ENCODE peak calls at places on chromosomes 7 and 10, in ten cellular contexts. One of them, this sample, is unnamed.
A peak's percentile ranks its signal among the peaks of the same experiment; 100 is the strongest.

GRCh38 chr7:36726311-36726710 is 2.0 kb upstream of the AOAH start:
- DNase-seq in Caco-2: no peak
- DNase-seq in adipocyte: no peak
- DNase-seq in spleen: no peak
- DNase-seq in colonic mucosa: no peak
- DNase-seq in fibroblast of lung: no peak
- DNase-seq in ascending aorta: no peak
- DNase-seq in lower lobe of right lung: no peak
- DNase-seq in prostate gland: no peak
- DNase-seq in hepatocyte: no peak
- DNase-seq in this sample: no peak

GRCh38 chr7:229184-229964 is 37.0 kb downstream of the FAM20C start:
- DNase-seq in ascending aorta: peak; percentile 96
- DNase-seq in Caco-2: no peak
- DNase-seq in spleen: no peak
- DNase-seq in prostate gland: no peak
- DNase-seq in hepatocyte: peak; percentile 66
- DNase-seq in fibroblast of lung: peak; percentile 99
- DNase-seq in colonic mucosa: peak; percentile 41
- DNase-seq in lower lobe of right lung: no peak
- DNase-seq in adipocyte: peak; percentile 91
- DNase-seq in this sample: no peak

GRCh38 chr7:149067869-149068268 is 22.6 kb downstream of the ZNF786 start:
- DNase-seq in Caco-2: no peak
- DNase-seq in adipocyte: no peak
- DNase-seq in spleen: no peak
- DNase-seq in lower lobe of right lung: no peak
- DNase-seq in prostate gland: no peak
- DNase-seq in colonic mucosa: no peak
- DNase-seq in fibroblast of lung: no peak
- DNase-seq in hepatocyte: no peak
- DNase-seq in ascending aorta: no peak
- DNase-seq in this sample: no peak

GRCh38 chr7:7798510-7798909 is 80.1 kb upstream of the RPA3 start:
- DNase-seq in adipocyte: no peak
- DNase-seq in lower lobe of right lung: no peak
- DNase-seq in fibroblast of lung: no peak
- DNase-seq in Caco-2: no peak
- DNase-seq in colonic mucosa: no peak
- DNase-seq in spleen: no peak
- DNase-seq in prostate gland: no peak
- DNase-seq in hepatocyte: no peak
- DNase-seq in ascending aorta: no peak
- DNase-seq in this sample: no peak

GRCh38 chr7:155581954-155582353 is 35.6 kb upstream of the CNPY1 start:
- DNase-seq in prostate gland: no peak
- DNase-seq in Caco-2: no peak
- DNase-seq in hepatocyte: no peak
- DNase-seq in colonic mucosa: no peak
- DNase-seq in spleen: peak; percentile 31
- DNase-seq in ascending aorta: no peak
- DNase-seq in adipocyte: no peak
- DNase-seq in fibroblast of lung: no peak
- DNase-seq in lower lobe of right lung: no peak
- DNase-seq in this sample: no peak

GRCh38 chr7:71868797-71869196 is 543.3 kb downstream of the CALN1 start:
- DNase-seq in ascending aorta: no peak
- DNase-seq in prostate gland: no peak
- DNase-seq in hepatocyte: no peak
- DNase-seq in Caco-2: no peak
- DNase-seq in lower lobe of right lung: no peak
- DNase-seq in adipocyte: no peak
- DNase-seq in fibroblast of lung: peak; percentile 88
- DNase-seq in spleen: no peak
- DNase-seq in colonic mucosa: no peak
- DNase-seq in this sample: no peak

GRCh38 chr10:88676283-88677060 is 12.2 kb downstream of the LIPF start:
- DNase-seq in ascending aorta: no peak
- DNase-seq in fibroblast of lung: no peak
- DNase-seq in lower lobe of right lung: no peak
- DNase-seq in hepatocyte: peak; percentile 7
- DNase-seq in Caco-2: no peak
- DNase-seq in prostate gland: no peak
- DNase-seq in colonic mucosa: no peak
- DNase-seq in adipocyte: no peak
- DNase-seq in spleen: no peak
- DNase-seq in this sample: no peak

GRCh38 chr10:19416164-19416563 is 367.6 kb downstream of the MALRD1 start:
- DNase-seq in prostate gland: no peak
- DNase-seq in ascending aorta: no peak
- DNase-seq in spleen: no peak
- DNase-seq in adipocyte: no peak
- DNase-seq in colonic mucosa: no peak
- DNase-seq in Caco-2: no peak
- DNase-seq in fibroblast of lung: no peak
- DNase-seq in lower lobe of right lung: no peak
- DNase-seq in hepatocyte: no peak
- DNase-seq in this sample: no peak

GRCh38 chr7:102178410-102178809 is 108.3 kb upstream of the SH2B2 start:
- DNase-seq in hepatocyte: no peak
- DNase-seq in Caco-2: no peak
- DNase-seq in fibroblast of lung: no peak
- DNase-seq in ascending aorta: no peak
- DNase-seq in colonic mucosa: no peak
- DNase-seq in lower lobe of right lung: no peak
- DNase-seq in adipocyte: no peak
- DNase-seq in prostate gland: no peak
- DNase-seq in spleen: no peak
- DNase-seq in this sample: no peak

GRCh38 chr7:102182016-102182415 is 104.7 kb upstream of the SH2B2 start:
- DNase-seq in hepatocyte: no peak
- DNase-seq in spleen: no peak
- DNase-seq in ascending aorta: no peak
- DNase-seq in adipocyte: no peak
- DNase-seq in Caco-2: no peak
- DNase-seq in lower lobe of right lung: no peak
- DNase-seq in fibroblast of lung: no peak
- DNase-seq in colonic mucosa: no peak
- DNase-seq in prostate gland: no peak
- DNase-seq in this sample: no peak

GRCh38 chr7:102184303-102184702 is 102.4 kb upstream of the SH2B2 start:
- DNase-seq in fibroblast of lung: no peak
- DNase-seq in colonic mucosa: no peak
- DNase-seq in ascending aorta: no peak
- DNase-seq in adipocyte: no peak
- DNase-seq in prostate gland: no peak
- DNase-seq in hepatocyte: no peak
- DNase-seq in spleen: no peak
- DNase-seq in lower lobe of right lung: no peak
- DNase-seq in Caco-2: no peak
- DNase-seq in this sample: no peak

GRCh38 chr7:102181517-102181916 is 105.2 kb upstream of the SH2B2 start:
- DNase-seq in colonic mucosa: no peak
- DNase-seq in Caco-2: no peak
- DNase-seq in hepatocyte: no peak
- DNase-seq in ascending aorta: no peak
- DNase-seq in spleen: no peak
- DNase-seq in prostate gland: no peak
- DNase-seq in lower lobe of right lung: no peak
- DNase-seq in fibroblast of lung: no peak
- DNase-seq in adipocyte: no peak
- DNase-seq in this sample: no peak

GRCh38 chr7:102180727-102181126 is 105.9 kb upstream of the SH2B2 start:
- DNase-seq in adipocyte: no peak
- DNase-seq in prostate gland: no peak
- DNase-seq in ascending aorta: no peak
- DNase-seq in colonic mucosa: no peak
- DNase-seq in Caco-2: no peak
- DNase-seq in lower lobe of right lung: no peak
- DNase-seq in fibroblast of lung: no peak
- DNase-seq in spleen: no peak
- DNase-seq in hepatocyte: no peak
- DNase-seq in this sample: no peak
- H3K36me3 ChIP-seq in adipocyte: peaks cover 18% of the 10 kb centered on the region
- H3K36me3 ChIP-seq in prostate gland: no peaks in the 10 kb centered on the region
- H3K36me3 ChIP-seq in ascending aorta: peaks cover 26% of the 10 kb centered on the region
- H3K36me3 ChIP-seq in colonic mucosa: no peaks in the 10 kb centered on the region
- H3K36me3 ChIP-seq in Caco-2: peaks cover 2% of the 10 kb centered on the region
- H3K36me3 ChIP-seq in lower lobe of right lung: peaks cover 76% of the 10 kb centered on the region
- H3K36me3 ChIP-seq in fibroblast of lung: peaks cover 2% of the 10 kb centered on the region
- H3K36me3 ChIP-seq in spleen: no peaks in the 10 kb centered on the region
- H3K36me3 ChIP-seq in hepatocyte: no peaks in the 10 kb centered on the region
- H3K36me3 ChIP-seq in this sample: no peaks in the 10 kb centered on the region

GRCh38 chr7:106155027-106155426 is 42.9 kb upstream of the SYPL1 start:
- DNase-seq in spleen: no peak
- DNase-seq in adipocyte: no peak
- DNase-seq in colonic mucosa: no peak
- DNase-seq in hepatocyte: no peak
- DNase-seq in Caco-2: no peak
- DNase-seq in fibroblast of lung: no peak
- DNase-seq in prostate gland: no peak
- DNase-seq in ascending aorta: no peak
- DNase-seq in lower lobe of right lung: no peak
- DNase-seq in this sample: no peak

GRCh38 chr7:106152313-106152665 is 40.2 kb upstream of the SYPL1 start:
- DNase-seq in Caco-2: no peak
- DNase-seq in adipocyte: no peak
- DNase-seq in fibroblast of lung: no peak
- DNase-seq in spleen: no peak
- DNase-seq in ascending aorta: no peak
- DNase-seq in hepatocyte: no peak
- DNase-seq in prostate gland: no peak
- DNase-seq in lower lobe of right lung: no peak
- DNase-seq in colonic mucosa: no peak
- DNase-seq in this sample: no peak

GRCh38 chr7:106151459-106152312 is 39.6 kb upstream of the SYPL1 start:
- DNase-seq in hepatocyte: no peak
- DNase-seq in adipocyte: peak; percentile 31
- DNase-seq in lower lobe of right lung: no peak
- DNase-seq in fibroblast of lung: no peak
- DNase-seq in Caco-2: no peak
- DNase-seq in spleen: no peak
- DNase-seq in prostate gland: no peak
- DNase-seq in ascending aorta: no peak
- DNase-seq in colonic mucosa: no peak
- DNase-seq in this sample: no peak

GRCh38 chr7:106153891-106154449 is 41.9 kb upstream of the SYPL1 start:
- DNase-seq in prostate gland: peak; percentile 82
- DNase-seq in fibroblast of lung: peak; percentile 63
- DNase-seq in spleen: peak; percentile 92
- DNase-seq in lower lobe of right lung: peak; percentile 82
- DNase-seq in colonic mucosa: peak; percentile 81
- DNase-seq in Caco-2: peak; percentile 79
- DNase-seq in ascending aorta: peak; percentile 89
- DNase-seq in adipocyte: peak; percentile 93
- DNase-seq in hepatocyte: peak; percentile 89
- DNase-seq in this sample: peak; percentile 68
- H3K4me1 ChIP-seq in prostate gland: no peaks in the 10 kb centered on the region
- H3K4me1 ChIP-seq in fibroblast of lung: no peaks in the 10 kb centered on the region
- H3K4me1 ChIP-seq in spleen: peaks cover 19% of the 10 kb centered on the region
- H3K4me1 ChIP-seq in lower lobe of right lung: no peaks in the 10 kb centered on the region
- H3K4me1 ChIP-seq in colonic mucosa: no peaks in the 10 kb centered on the region
- H3K4me1 ChIP-seq in Caco-2: peaks cover 34% of the 10 kb centered on the region
- H3K4me1 ChIP-seq in ascending aorta: no peaks in the 10 kb centered on the region
- H3K4me1 ChIP-seq in adipocyte: no peaks in the 10 kb centered on the region
- H3K4me1 ChIP-seq in hepatocyte: peaks cover 6% of the 10 kb centered on the region
- H3K4me1 ChIP-seq in this sample: peaks cover 12% of the 10 kb centered on the region

GRCh38 chr10:130171196-130171595 is 35.0 kb downstream of the GLRX3 start:
- DNase-seq in Caco-2: no peak
- DNase-seq in prostate gland: no peak
- DNase-seq in spleen: no peak
- DNase-seq in lower lobe of right lung: no peak
- DNase-seq in colonic mucosa: no peak
- DNase-seq in adipocyte: no peak
- DNase-seq in fibroblast of lung: no peak
- DNase-seq in hepatocyte: no peak
- DNase-seq in ascending aorta: no peak
- DNase-seq in this sample: no peak
- H3K36me3 ChIP-seq in Caco-2: peaks cover 1% of the 10 kb centered on the region
- H3K36me3 ChIP-seq in prostate gland: no peaks in the 10 kb centered on the region
- H3K36me3 ChIP-seq in spleen: no peaks in the 10 kb centered on the region
- H3K36me3 ChIP-seq in lower lobe of right lung: peaks cover 77% of the 10 kb centered on the region
- H3K36me3 ChIP-seq in colonic mucosa: no peaks in the 10 kb centered on the region
- H3K36me3 ChIP-seq in adipocyte: peaks cover 90% of the 10 kb centered on the region
- H3K36me3 ChIP-seq in fibroblast of lung: peaks cover 9% of the 10 kb centered on the region
- H3K36me3 ChIP-seq in hepatocyte: no peaks in the 10 kb centered on the region
- H3K36me3 ChIP-seq in ascending aorta: peaks cover 31% of the 10 kb centered on the region
- H3K36me3 ChIP-seq in this sample: no peaks in the 10 kb centered on the region

GRCh38 chr7:50962281-50962883 is 179.7 kb upstream of the GRB10 start:
- DNase-seq in spleen: no peak
- DNase-seq in colonic mucosa: no peak
- DNase-seq in fibroblast of lung: peak; percentile 10
- DNase-seq in ascending aorta: no peak
- DNase-seq in hepatocyte: no peak
- DNase-seq in lower lobe of right lung: no peak
- DNase-seq in adipocyte: no peak
- DNase-seq in Caco-2: no peak
- DNase-seq in prostate gland: no peak
- DNase-seq in this sample: no peak

GRCh38 chr7:50962962-50963374 is 180.3 kb upstream of the GRB10 start:
- DNase-seq in colonic mucosa: peak; percentile 94
- DNase-seq in hepatocyte: peak; percentile 43
- DNase-seq in ascending aorta: no peak
- DNase-seq in lower lobe of right lung: peak; percentile 75
- DNase-seq in fibroblast of lung: peak; percentile 79
- DNase-seq in adipocyte: peak; percentile 19
- DNase-seq in Caco-2: no peak
- DNase-seq in prostate gland: peak; percentile 60
- DNase-seq in spleen: no peak
- DNase-seq in this sample: peak; percentile 99

GRCh38 chr7:50959560-50959959 is 176.9 kb upstream of the GRB10 start:
- DNase-seq in hepatocyte: no peak
- DNase-seq in colonic mucosa: no peak
- DNase-seq in Caco-2: no peak
- DNase-seq in lower lobe of right lung: no peak
- DNase-seq in ascending aorta: no peak
- DNase-seq in fibroblast of lung: no peak
- DNase-seq in spleen: no peak
- DNase-seq in prostate gland: no peak
- DNase-seq in adipocyte: no peak
- DNase-seq in this sample: no peak

GRCh38 chr7:50959991-50960390 is 177.3 kb upstream of the GRB10 start:
- DNase-seq in hepatocyte: no peak
- DNase-seq in spleen: no peak
- DNase-seq in ascending aorta: no peak
- DNase-seq in Caco-2: no peak
- DNase-seq in prostate gland: no peak
- DNase-seq in fibroblast of lung: no peak
- DNase-seq in adipocyte: no peak
- DNase-seq in colonic mucosa: no peak
- DNase-seq in lower lobe of right lung: no peak
- DNase-seq in this sample: no peak

DNA sequence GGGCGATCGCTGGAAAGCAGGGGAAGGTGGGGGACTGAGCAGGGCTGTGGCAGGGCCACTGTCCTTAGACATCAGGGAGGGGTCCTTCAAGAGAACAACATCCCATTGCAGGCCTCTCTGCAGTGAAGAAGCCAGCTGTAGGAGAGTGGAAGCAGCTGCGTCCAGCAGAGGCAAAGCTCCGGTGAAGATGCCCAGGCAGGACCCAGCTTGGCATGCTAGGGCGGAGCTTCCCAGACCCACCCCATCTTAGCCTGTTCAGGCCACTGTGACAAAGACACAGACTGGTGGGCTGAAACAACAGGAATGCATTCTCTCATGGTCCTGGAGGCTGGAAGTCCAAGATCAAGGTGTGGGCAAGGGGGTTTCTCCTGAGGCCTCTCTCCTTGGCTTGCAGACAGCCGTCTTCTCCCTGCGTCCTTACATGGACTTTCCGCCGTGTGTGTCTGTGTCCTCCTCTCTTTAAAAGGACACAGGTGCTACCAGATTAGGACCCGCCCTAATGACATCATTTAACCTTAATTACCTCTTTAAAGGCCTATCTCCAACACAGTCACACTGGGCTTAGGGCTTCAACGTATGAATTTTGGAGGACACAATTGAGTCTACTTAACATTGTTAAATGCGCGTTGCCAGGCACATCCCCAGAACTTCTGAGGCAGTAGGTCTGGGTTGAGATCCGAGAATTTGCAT is 178.1 kb upstream of the GRB10 start:
- DNase-seq in adipocyte: no peak
- DNase-seq in lower lobe of right lung: no peak
- DNase-seq in fibroblast of lung: no peak
- DNase-seq in Caco-2: no peak
- DNase-seq in prostate gland: no peak
- DNase-seq in colonic mucosa: no peak
- DNase-seq in ascending aorta: no peak
- DNase-seq in hepatocyte: no peak
- DNase-seq in spleen: no peak
- DNase-seq in this sample: no peak
- H3K4me1 ChIP-seq in adipocyte: peaks cover 8% of the 10 kb centered on the region
- H3K4me1 ChIP-seq in lower lobe of right lung: peaks cover 9% of the 10 kb centered on the region
- H3K4me1 ChIP-seq in fibroblast of lung: no peaks in the 10 kb centered on the region
- H3K4me1 ChIP-seq in Caco-2: peaks cover 26% of the 10 kb centered on the region
- H3K4me1 ChIP-seq in prostate gland: no peaks in the 10 kb centered on the region
- H3K4me1 ChIP-seq in colonic mucosa: no peaks in the 10 kb centered on the region
- H3K4me1 ChIP-seq in ascending aorta: no peaks in the 10 kb centered on the region
- H3K4me1 ChIP-seq in hepatocyte: peaks cover 7% of the 10 kb centered on the region
- H3K4me1 ChIP-seq in spleen: peaks cover 7% of the 10 kb centered on the region
- H3K4me1 ChIP-seq in this sample: peaks cover 43% of the 10 kb centered on the region